ENCODE peak calls at places on chromosome 17, in four cellular contexts. K, V, D and A are unnamed samples.

GRCh38 chr17:76188213-76189060 is 47.4 kb upstream of the FOXJ1 start:
- DNase-seq in D (no peak), K (no peak), V (no peak), A (no peak)

GRCh38 chr17:40218740-40219072 is 398 bp upstream of the WIPF2 start:
- DNase-seq in D (peak; percentile 72), K (peak; percentile 89), V (peak; percentile 74), A (peak; percentile 69)

GRCh38 chr17:74573169-74573568 is 5.9 kb upstream of the CD300H start:
- DNase-seq in V (no peak), K (no peak), D (no peak), A (no peak)

GRCh38 chr17:21373696-21374454 is 2.3 kb upstream of the KCNJ12 start:
- DNase-seq in K (no peak), V (no peak), D (no peak), A (no peak)

GRCh38 chr17:72119963-72120877 is 600 bp upstream of the SOX9 start:
- DNase-seq in D (no peak), V (peak; percentile 72), K (no peak), A (peak; percentile 74)

GRCh38 chr17:19371259-19372003 is 6.9 kb upstream of the MAPK7 start:
- DNase-seq in V (no peak), D (no peak), K (no peak), A (no peak)

GRCh38 chr17:17491546-17491988 is 4.6 kb downstream of the RASD1 start:
- DNase-seq in K (no peak), D (no peak), V (no peak), A (no peak)

GRCh38 chr17:7782237-7782636 is 51.8 kb upstream of the KDM6B start:
- DNase-seq in K (no peak), V (no peak), D (no peak), A (peak; percentile 42)

GRCh38 chr17:80732268-80732667 is 187.6 kb downstream of the RPTOR start:
- DNase-seq in V (no peak), D (no peak), K (no peak), A (peak; percentile 90)

GRCh38 chr17:48646183-48647102 is 20.3 kb upstream of the HOXB9 start:
- DNase-seq in D (no peak), K (no peak), V (no peak), A (peak; percentile 49)

GRCh38 chr17:1617620-1618174 is 10.9 kb downstream of the SLC43A2 start:
- DNase-seq in D (peak; percentile 57), K (no peak), V (no peak), A (peak; percentile 74)

GRCh38 chr17:12985431-12986285 is 32.2 kb downstream of the ELAC2 start:
- DNase-seq in K (no peak), V (no peak), D (no peak), A (peak; percentile 17)

GRCh38 chr17:74276051-74276476 is 2.0 kb downstream of the DNAI2 start:
- DNase-seq in V (no peak), D (peak; percentile 69), K (no peak), A (no peak)

GRCh38 chr17:41666336-41666680 is 22.4 kb upstream of the EIF1 start:
- DNase-seq in D (peak; percentile 44), K (peak; percentile 66), V (peak; percentile 70), A (peak; percentile 45)

GRCh38 chr17:55750750-55751641 is at the start of gene PCTP:
- DNase-seq in V (peak; percentile 97), D (peak; percentile 92), K (peak; percentile 98), A (peak; percentile 94)

GRCh38 chr17:67531291-67531690 is 154.2 kb downstream of the PITPNC1 start:
- DNase-seq in D (no peak), K (no peak), V (no peak), A (no peak)

GRCh38 chr17:29847527-29847931 is 82.5 kb downstream of the SSH2 start:
- DNase-seq in D (no peak), V (no peak), K (no peak), A (no peak)

GRCh38 chr17:80270836-80271235 is 10.2 kb downstream of the RNF213 start:
- DNase-seq in V (no peak), K (no peak), D (no peak), A (no peak)

GRCh38 chr17:81070541-81071246 is 35.7 kb downstream of the BAIAP2 start:
- DNase-seq in D (no peak), V (no peak), K (no peak), A (no peak)

GRCh38 chr17:79777844-79778503 is at the start of gene CBX2:
- DNase-seq in V (peak; percentile 90), D (peak; percentile 87), K (peak; percentile 80), A (peak; percentile 53)

GRCh38 chr17:73936908-73937627 is 266.4 kb upstream of the RPL38 start:
- DNase-seq in D (no peak), K (no peak), V (no peak), A (no peak)

GRCh38 chr17:64778367-64779290 is 116.5 kb upstream of the SMURF2 start:
- DNase-seq in K (peak; percentile 64), D (no peak), V (peak; percentile 76), A (no peak)

GRCh38 chr17:562174-562573 is 152.5 kb downstream of the VPS53 start:
- DNase-seq in D (no peak), V (no peak), K (no peak), A (no peak)

GRCh38 chr17:564526-564925 is 150.1 kb downstream of the VPS53 start:
- DNase-seq in D (no peak), V (no peak), K (no peak), A (no peak)

GRCh38 chr17:561118-561517 is 153.5 kb downstream of the VPS53 start:
- DNase-seq in V (no peak), K (no peak), D (no peak), A (peak; percentile 43)

GRCh38 chr17:563646-564045 is 151.0 kb downstream of the VPS53 start:
- DNase-seq in K (no peak), V (no peak), D (no peak), A (no peak)

DNA sequence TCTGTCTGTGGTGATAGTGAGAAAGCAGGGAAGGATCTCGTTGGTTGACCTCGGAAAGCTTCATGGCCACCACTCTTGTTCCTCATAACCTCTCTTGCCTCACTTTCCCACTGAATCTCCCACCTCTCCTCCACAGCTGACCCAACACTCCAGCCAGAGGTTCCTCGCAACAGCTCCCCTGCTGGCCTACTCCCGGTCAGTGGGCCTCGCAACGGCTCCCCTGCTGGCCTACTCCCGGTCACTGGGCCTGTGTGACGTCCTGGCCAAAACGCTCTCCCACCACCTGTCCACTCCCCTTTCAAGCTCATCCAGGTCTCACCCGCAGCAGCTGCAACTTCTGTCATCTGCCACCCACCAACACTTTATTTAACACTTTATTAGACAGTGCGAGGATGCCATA is 149.1 kb downstream of the VPS53 start:
- DNase-seq in D (no peak), V (no peak), K (no peak), A (no peak)
- TF ChIP-seq CTCF in D (no peak), V (no peak), K (no peak), A (no peak)

GRCh38 chr17:35872581-35872980 is 3.9 kb upstream of the HEATR9 start:
- DNase-seq in V (no peak), D (no peak), K (no peak), A (no peak)

GRCh38 chr17:35878361-35878760 is 1.8 kb downstream of the CCL5 start:
- DNase-seq in D (no peak), K (no peak), V (no peak), A (no peak)

GRCh38 chr17:35877345-35878029 is 2.7 kb downstream of the CCL5 start:
- DNase-seq in K (no peak), D (no peak), V (no peak), A (no peak)

GRCh38 chr17:35871415-35871814 is 2.7 kb upstream of the HEATR9 start:
- DNase-seq in K (no peak), D (no peak), V (no peak), A (no peak)

GRCh38 chr17:35875439-35876139 is 4.6 kb downstream of the CCL5 start:
- DNase-seq in D (no peak), K (no peak), V (no peak), A (no peak)
- H3K4me3 ChIP-seq in D (no peak overlapping the region), K (no peak overlapping the region), V (no peak overlapping the region), A (no peak overlapping the region)

DNA sequence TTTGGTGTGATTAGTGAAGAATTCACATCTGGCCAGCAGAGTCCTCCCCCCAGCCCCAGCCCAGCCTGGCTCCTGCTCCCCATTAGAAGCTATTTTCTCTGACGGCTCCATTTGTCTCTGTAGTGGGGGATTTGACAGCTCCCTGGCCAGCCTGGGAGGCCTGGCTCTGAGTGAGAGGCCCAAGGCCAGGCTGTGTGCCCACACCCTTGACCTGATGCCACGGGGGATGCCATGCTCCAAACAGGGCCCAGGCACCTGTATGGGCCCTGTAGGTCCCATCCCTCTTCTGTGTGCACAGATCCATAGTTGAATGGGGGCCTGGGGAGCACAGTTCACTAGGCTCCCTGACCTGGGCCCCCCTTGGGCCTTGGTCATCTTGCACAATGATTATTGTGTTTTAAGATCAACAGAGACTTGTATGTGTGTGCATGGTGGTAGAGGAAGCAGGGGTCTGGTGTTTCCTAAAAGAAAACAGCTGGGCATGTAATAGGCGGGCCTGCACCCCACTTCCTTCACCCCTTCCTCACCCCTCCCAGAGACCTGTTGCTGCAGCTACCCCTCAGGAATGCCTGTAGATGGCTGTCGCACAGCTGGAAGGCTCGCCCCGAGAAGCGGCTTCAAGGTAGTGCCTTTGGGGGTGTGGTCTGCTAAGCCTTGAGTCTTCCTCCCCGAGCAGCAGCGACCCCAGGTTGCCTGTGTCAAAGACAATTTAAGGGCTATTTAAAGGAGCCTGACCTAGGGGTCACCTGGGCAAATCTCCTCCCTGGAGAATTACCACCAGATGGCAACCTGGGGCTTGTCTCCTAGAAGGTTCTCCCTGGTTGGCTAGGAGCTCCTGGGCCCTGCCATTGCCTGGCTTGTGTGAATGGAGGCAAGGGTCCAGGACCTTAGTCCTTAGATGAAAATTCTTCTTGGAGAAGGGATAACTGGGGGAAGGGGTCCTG is 51.0 kb upstream of the TAC4 start:
- DNase-seq in D (no peak), K (no peak), V (no peak), A (no peak)
- TF ChIP-seq CTCF in D (no peak), K (no peak), V (no peak), A (no peak)

GRCh38 chr17:50676065-50676975 is 31.4 kb downstream of the ANKRD40 start:
- DNase-seq in K (no peak), D (no peak), V (peak; percentile 40), A (no peak)
- H3K4me3 ChIP-seq in K (no peak overlapping the region), D (no peak overlapping the region), V (no peak overlapping the region), A (no peak overlapping the region)

DNA sequence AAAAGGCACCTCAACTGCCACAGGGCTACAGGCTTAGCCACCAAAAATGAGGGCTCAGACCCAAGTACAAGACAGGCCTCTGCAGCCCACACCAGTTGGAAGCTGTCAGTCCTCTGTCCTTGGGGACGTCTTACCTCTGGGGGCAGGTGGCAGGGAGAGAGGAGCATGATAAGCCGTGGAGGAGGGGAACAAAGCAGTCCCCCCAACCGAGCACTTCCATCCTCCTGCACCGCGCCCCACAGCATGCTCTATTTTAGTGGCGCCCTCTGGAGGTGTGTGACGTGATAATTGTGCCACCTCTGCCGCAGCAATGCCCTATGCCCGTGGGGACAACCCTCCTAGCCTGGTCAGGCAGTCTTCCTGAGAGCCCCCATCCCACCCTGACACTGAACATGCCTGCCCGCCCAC is 13.6 kb downstream of the G6PC3 start:
- DNase-seq in D (no peak), V (peak; percentile 54), K (no peak), A (no peak)
- TF ChIP-seq CTCF in D (no peak), V (peak; percentile 32), K (no peak), A (peak; percentile 39)